ENCODE peak calls at places on chromosome 21, in six cellular contexts. One of them, this sample, is unnamed.
A peak's percentile ranks its signal among the peaks of the same experiment; 100 is the strongest.

GRCh38 chr21:42491328-42491727 is 4.7 kb downstream of the RSPH1 start:
- DNase-seq in CD8-positive, alpha-beta T cell: no peak
- DNase-seq in left cardiac atrium: no peak
- DNase-seq in NCI-H1417: no peak
- DNase-seq in mesendoderm: no peak
- DNase-seq in NCI-H2029: no peak
- DNase-seq in this sample: no peak

GRCh38 chr21:37458669-37459276 is 92.2 kb downstream of the DYRK1A start:
- DNase-seq in CD8-positive, alpha-beta T cell: no peak
- DNase-seq in left cardiac atrium: no peak
- DNase-seq in NCI-H1417: no peak
- DNase-seq in mesendoderm: peak; percentile 48
- DNase-seq in NCI-H2029: no peak
- DNase-seq in this sample: no peak

GRCh38 chr21:23936224-23936623 is 1671.1 kb downstream of the MRPL39 start:
- DNase-seq in CD8-positive, alpha-beta T cell: no peak
- DNase-seq in left cardiac atrium: no peak
- DNase-seq in NCI-H1417: no peak
- DNase-seq in mesendoderm: peak; percentile 63
- DNase-seq in NCI-H2029: no peak
- DNase-seq in this sample: no peak

GRCh38 chr21:37153193-37153934 is 80.3 kb downstream of the TTC3 start:
- DNase-seq in CD8-positive, alpha-beta T cell: no peak
- DNase-seq in left cardiac atrium: no peak
- DNase-seq in NCI-H1417: no peak
- DNase-seq in mesendoderm: no peak
- DNase-seq in NCI-H2029: no peak
- DNase-seq in this sample: no peak

GRCh38 chr21:24852610-24853195 is 754.6 kb downstream of the MRPL39 start:
- DNase-seq in CD8-positive, alpha-beta T cell: no peak
- DNase-seq in left cardiac atrium: no peak
- DNase-seq in NCI-H1417: no peak
- DNase-seq in mesendoderm: no peak
- DNase-seq in NCI-H2029: no peak
- DNase-seq in this sample: no peak

GRCh38 chr21:45863751-45864150 is 117.8 kb upstream of the COL6A1 start:
- DNase-seq in CD8-positive, alpha-beta T cell: no peak
- DNase-seq in left cardiac atrium: no peak
- DNase-seq in NCI-H1417: no peak
- DNase-seq in mesendoderm: no peak
- DNase-seq in NCI-H2029: no peak
- DNase-seq in this sample: no peak

GRCh38 chr21:38229260-38229877 is 27.4 kb upstream of the KCNJ15 start:
- DNase-seq in CD8-positive, alpha-beta T cell: no peak
- DNase-seq in left cardiac atrium: no peak
- DNase-seq in NCI-H1417: no peak
- DNase-seq in mesendoderm: peak; percentile 59
- DNase-seq in NCI-H2029: peak; percentile 10
- DNase-seq in this sample: no peak

GRCh38 chr21:39388811-39389155 is 39.9 kb upstream of the HMGN1 start:
- DNase-seq in CD8-positive, alpha-beta T cell: no peak
- DNase-seq in left cardiac atrium: no peak
- DNase-seq in NCI-H1417: no peak
- DNase-seq in mesendoderm: no peak
- DNase-seq in NCI-H2029: no peak
- DNase-seq in this sample: no peak

GRCh38 chr21:32256873-32257620 is 21.8 kb downstream of the MIS18A start:
- DNase-seq in CD8-positive, alpha-beta T cell: no peak
- DNase-seq in left cardiac atrium: peak; percentile 74
- DNase-seq in NCI-H1417: peak; percentile 42
- DNase-seq in mesendoderm: peak; percentile 21
- DNase-seq in NCI-H2029: peak; percentile 89
- DNase-seq in this sample: peak; percentile 58

GRCh38 chr21:44459712-44460440 is 4.6 kb downstream of the LRRC3 start:
- DNase-seq in CD8-positive, alpha-beta T cell: no peak
- DNase-seq in left cardiac atrium: no peak
- DNase-seq in NCI-H1417: no peak
- DNase-seq in mesendoderm: no peak
- DNase-seq in NCI-H2029: no peak
- DNase-seq in this sample: no peak

GRCh38 chr21:23740463-23740862 is 1866.8 kb downstream of the MRPL39 start:
- DNase-seq in CD8-positive, alpha-beta T cell: no peak
- DNase-seq in left cardiac atrium: no peak
- DNase-seq in NCI-H1417: no peak
- DNase-seq in mesendoderm: peak; percentile 22
- DNase-seq in NCI-H2029: no peak
- DNase-seq in this sample: no peak

GRCh38 chr21:45294509-45295291 is 7.0 kb upstream of the POFUT2 start:
- DNase-seq in CD8-positive, alpha-beta T cell: no peak
- DNase-seq in left cardiac atrium: peak; percentile 93
- DNase-seq in NCI-H1417: no peak
- DNase-seq in mesendoderm: peak; percentile 91
- DNase-seq in NCI-H2029: no peak
- DNase-seq in this sample: peak; percentile 64

GRCh38 chr21:36576441-36576840 is 96.5 kb upstream of the CLDN14 start:
- DNase-seq in CD8-positive, alpha-beta T cell: no peak
- DNase-seq in left cardiac atrium: no peak
- DNase-seq in NCI-H1417: no peak
- DNase-seq in mesendoderm: no peak
- DNase-seq in NCI-H2029: no peak
- DNase-seq in this sample: no peak

GRCh38 chr21:21137986-21138385 is 139.8 kb downstream of the NCAM2 start:
- DNase-seq in CD8-positive, alpha-beta T cell: no peak
- DNase-seq in left cardiac atrium: no peak
- DNase-seq in NCI-H1417: no peak
- DNase-seq in mesendoderm: peak; percentile 60
- DNase-seq in NCI-H2029: no peak
- DNase-seq in this sample: no peak

GRCh38 chr21:29104239-29104708 is 26.2 kb upstream of the MAP3K7CL start:
- DNase-seq in CD8-positive, alpha-beta T cell: no peak
- DNase-seq in left cardiac atrium: no peak
- DNase-seq in NCI-H1417: no peak
- DNase-seq in mesendoderm: no peak
- DNase-seq in NCI-H2029: peak; percentile 89
- DNase-seq in this sample: no peak

GRCh38 chr21:45497846-45498645 is 44.2 kb downstream of the SLC19A1 start:
- DNase-seq in CD8-positive, alpha-beta T cell: peak; percentile 12
- DNase-seq in left cardiac atrium: no peak
- DNase-seq in NCI-H1417: no peak
- DNase-seq in mesendoderm: no peak
- DNase-seq in NCI-H2029: no peak
- DNase-seq in this sample: peak; percentile 48

GRCh38 chr21:31201548-31201947 is 142.5 kb downstream of the TIAM1 start:
- DNase-seq in CD8-positive, alpha-beta T cell: no peak
- DNase-seq in left cardiac atrium: peak; percentile 52
- DNase-seq in NCI-H1417: no peak
- DNase-seq in mesendoderm: no peak
- DNase-seq in NCI-H2029: no peak
- DNase-seq in this sample: no peak

GRCh38 chr21:38171723-38172344 is 85.0 kb upstream of the KCNJ15 start:
- DNase-seq in CD8-positive, alpha-beta T cell: no peak
- DNase-seq in left cardiac atrium: peak; percentile 35
- DNase-seq in NCI-H1417: no peak
- DNase-seq in mesendoderm: peak; percentile 97
- DNase-seq in NCI-H2029: no peak
- DNase-seq in this sample: no peak

GRCh38 chr21:39788383-39788782 is 43.4 kb downstream of the IGSF5 start:
- DNase-seq in CD8-positive, alpha-beta T cell: no peak
- DNase-seq in left cardiac atrium: peak; percentile 85
- DNase-seq in NCI-H1417: peak; percentile 5
- DNase-seq in mesendoderm: peak; percentile 86
- DNase-seq in NCI-H2029: peak; percentile 84
- DNase-seq in this sample: peak; percentile 69

GRCh38 chr21:38910390-38911008 is 104.8 kb downstream of the ETS2 start:
- DNase-seq in CD8-positive, alpha-beta T cell: no peak
- DNase-seq in left cardiac atrium: no peak
- DNase-seq in NCI-H1417: peak; percentile 23
- DNase-seq in mesendoderm: peak; percentile 39
- DNase-seq in NCI-H2029: peak; percentile 74
- DNase-seq in this sample: peak; percentile 70

GRCh38 chr21:36704958-36705678 is 6.2 kb downstream of the SIM2 start:
- DNase-seq in CD8-positive, alpha-beta T cell: no peak
- DNase-seq in left cardiac atrium: no peak
- DNase-seq in NCI-H1417: no peak
- DNase-seq in mesendoderm: peak; percentile 8
- DNase-seq in NCI-H2029: no peak
- DNase-seq in this sample: peak; percentile 33

GRCh38 chr21:45406801-45407628 is 2.0 kb downstream of the COL18A1 start:
- DNase-seq in CD8-positive, alpha-beta T cell: no peak
- DNase-seq in left cardiac atrium: peak; percentile 36
- DNase-seq in NCI-H1417: no peak
- DNase-seq in mesendoderm: peak; percentile 96
- DNase-seq in NCI-H2029: no peak
- DNase-seq in this sample: no peak

GRCh38 chr21:18801468-18801867 is 397.9 kb upstream of the TMPRSS15 start:
- DNase-seq in CD8-positive, alpha-beta T cell: no peak
- DNase-seq in left cardiac atrium: no peak
- DNase-seq in NCI-H1417: peak; percentile 4
- DNase-seq in mesendoderm: peak; percentile 36
- DNase-seq in NCI-H2029: no peak
- DNase-seq in this sample: no peak